ENCODE peak calls at places on chromosomes 5 and 9, in ten cellular contexts. C is upper lobe of right lung, Q is brain microvascular endothelial cell, R is cardiac fibroblast, O is right atrium auricular region, L is lower leg skin, T is spleen, S is bronchial epithelial cell, V is pancreas, N is heart left ventricle. B is an unnamed sample.

GRCh38 chr9:136527721-136528710 is 17.8 kb downstream of the NOTCH1 start:
- DNase-seq in C (no peak), Q (no peak), R (no peak), O (no peak), L (no peak), T (no peak), S (no peak), V (no peak), N (no peak), B (no peak)

GRCh38 chr5:10858307-10858706 is 97.3 kb upstream of the DAP start:
- DNase-seq in C (no peak), Q (no peak), R (no peak), O (no peak), L (no peak), T (no peak), S (no peak), V (no peak), N (no peak), B (no peak)

GRCh38 chr5:10355071-10355889 is 1.8 kb downstream of the MARCHF6 start:
- DNase-seq in C (no peak), Q (peak), R (no peak), O (no peak), L (no peak), T (no peak), S (peak), V (no peak), N (no peak), B (no peak)

GRCh38 chr5:2634399-2635176 is 116.9 kb downstream of the IRX2 start:
- DNase-seq in C (no peak), Q (no peak), R (no peak), O (no peak), L (no peak), T (no peak), S (no peak), V (no peak), N (no peak), B (no peak)

GRCh38 chr9:81389569-81389993 is 299.8 kb downstream of the TLE1 start:
- DNase-seq in C (no peak), Q (peak), R (peak), O (peak), L (peak), T (no peak), S (peak), V (no peak), N (no peak), B (peak)

GRCh38 chr9:135995816-135996215 is 34.6 kb upstream of the UBAC1 start:
- DNase-seq in C (no peak), Q (no peak), R (no peak), O (no peak), L (no peak), T (no peak), S (no peak), V (no peak), N (no peak), B (no peak)

GRCh38 chr9:38235244-38235643 is 157.3 kb upstream of the ALDH1B1 start:
- DNase-seq in C (no peak), Q (no peak), R (no peak), O (no peak), L (no peak), T (no peak), S (no peak), V (no peak), N (no peak), B (no peak)

GRCh38 chr9:74951107-74951720 is 1.5 kb downstream of the C9orf40 start:
- DNase-seq in C (no peak), Q (no peak), R (no peak), O (no peak), L (no peak), T (no peak), S (no peak), V (no peak), N (no peak), B (no peak)

GRCh38 chr5:149126898-149127297 is 14.4 kb upstream of the ABLIM3 start:
- DNase-seq in C (no peak), Q (no peak), R (peak), O (no peak), L (no peak), T (no peak), S (no peak), V (no peak), N (no peak), B (no peak)

GRCh38 chr9:31140316-31140715 is 1244.1 kb upstream of the ACO1 start:
- DNase-seq in C (no peak), Q (no peak), R (peak), O (no peak), L (no peak), T (no peak), S (peak), V (no peak), N (no peak), B (no peak)

DNA sequence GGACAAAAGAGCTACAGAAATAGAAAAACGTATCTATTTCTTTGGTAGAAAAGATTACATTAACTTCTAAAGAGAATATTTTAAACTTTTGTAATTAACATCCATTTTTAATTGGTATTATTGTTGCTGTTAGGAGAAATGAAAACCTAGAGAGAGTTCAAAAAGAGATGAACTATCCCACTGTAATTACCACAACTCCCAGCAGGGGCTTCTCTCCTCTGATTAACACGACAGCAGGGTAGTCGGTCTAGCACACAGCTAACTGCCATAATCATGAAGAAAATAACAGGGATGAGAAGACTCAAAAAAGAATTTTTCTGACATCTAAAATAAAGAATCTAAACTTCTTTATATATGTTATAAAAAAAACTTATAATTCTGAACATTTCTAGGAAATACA is 86.2 kb upstream of the CDH9 start:
- DNase-seq in C (no peak), Q (peak), R (peak), O (no peak), L (no peak), T (no peak), S (peak), V (no peak), N (no peak), B (no peak)
- TF ChIP-seq CTCF in C (peak), Q (peak), R (peak), O (no peak), L (no peak), T (no peak), S (peak), V (no peak), N (peak), B (peak)

DNA sequence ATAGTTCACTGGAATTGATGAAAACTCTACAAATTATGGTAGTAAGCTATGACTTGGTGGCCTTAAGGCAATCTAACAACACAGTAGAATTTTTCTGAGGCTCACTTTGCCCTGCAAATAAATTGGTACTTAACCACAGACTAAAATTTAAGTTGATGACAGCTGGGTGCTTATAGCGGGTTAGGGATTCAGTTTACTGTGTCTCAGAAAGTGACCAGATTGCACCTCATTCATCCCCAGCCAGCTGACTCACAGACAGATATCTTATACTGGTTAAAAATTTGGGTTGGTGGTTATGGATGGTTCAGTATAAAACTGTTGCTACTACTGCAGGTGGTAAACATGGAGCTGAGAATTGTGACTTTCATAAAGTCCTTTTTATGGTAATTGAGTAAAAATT is 2.8 kb downstream of the CKS2 start:
- DNase-seq in C (no peak), Q (no peak), R (peak), O (no peak), L (no peak), T (no peak), S (peak), V (no peak), N (no peak), B (no peak)
- H3K4me3 ChIP-seq in C (no peak), Q (peak), R (peak), O (no peak), L (no peak), T (no peak), S (no peak), V (no peak), N (no peak), B (peak)

GRCh38 chr5:59021286-59021673 is 438.4 kb downstream of the RAB3C start:
- DNase-seq in C (no peak), Q (no peak), R (no peak), O (no peak), L (no peak), T (no peak), S (no peak), V (no peak), N (no peak), B (no peak)

GRCh38 chr5:59027145-59027907 is 444.5 kb downstream of the RAB3C start:
- DNase-seq in C (no peak), Q (no peak), R (no peak), O (no peak), L (no peak), T (no peak), S (no peak), V (no peak), N (no peak), B (no peak)

GRCh38 chr5:59021837-59022514 is 439.1 kb downstream of the RAB3C start:
- DNase-seq in C (peak), Q (no peak), R (no peak), O (no peak), L (no peak), T (no peak), S (peak), V (no peak), N (peak), B (no peak)

GRCh38 chr5:59020611-59021285 is 437.9 kb downstream of the RAB3C start:
- DNase-seq in C (no peak), Q (no peak), R (no peak), O (no peak), L (no peak), T (no peak), S (peak), V (no peak), N (no peak), B (no peak)

GRCh38 chr5:59025734-59026133 is 442.9 kb downstream of the RAB3C start:
- DNase-seq in C (no peak), Q (no peak), R (no peak), O (no peak), L (no peak), T (no peak), S (no peak), V (no peak), N (no peak), B (no peak)
- TF ChIP-seq CTCF in C (no peak), Q (no peak), R (no peak), O (no peak), L (no peak), T (no peak), S (no peak), V (no peak), N (no peak), B (no peak)

GRCh38 chr5:35129276-35129675 is 81.5 kb upstream of the AGXT2 start:
- DNase-seq in C (no peak), Q (peak), R (peak), O (no peak), L (no peak), T (no peak), S (peak), V (no peak), N (no peak), B (peak)

GRCh38 chr5:35133186-35133585 is 85.4 kb upstream of the AGXT2 start:
- DNase-seq in C (no peak), Q (no peak), R (no peak), O (no peak), L (no peak), T (no peak), S (no peak), V (no peak), N (no peak), B (no peak)

GRCh38 chr5:35134278-35135030 is 86.7 kb upstream of the AGXT2 start:
- DNase-seq in C (no peak), Q (no peak), R (no peak), O (no peak), L (no peak), T (no peak), S (no peak), V (no peak), N (no peak), B (no peak)

GRCh38 chr5:35129921-35130485 is 82.3 kb upstream of the AGXT2 start:
- DNase-seq in C (no peak), Q (no peak), R (no peak), O (no peak), L (peak), T (no peak), S (peak), V (peak), N (no peak), B (no peak)

GRCh38 chr5:35131723-35132122 is 84.0 kb upstream of the AGXT2 start:
- DNase-seq in C (no peak), Q (no peak), R (no peak), O (no peak), L (no peak), T (no peak), S (no peak), V (no peak), N (no peak), B (no peak)
- H3K4me3 ChIP-seq in C (no peak), Q (no peak), R (no peak), O (no peak), L (no peak), T (no peak), S (no peak), V (no peak), N (no peak), B (no peak)

DNA sequence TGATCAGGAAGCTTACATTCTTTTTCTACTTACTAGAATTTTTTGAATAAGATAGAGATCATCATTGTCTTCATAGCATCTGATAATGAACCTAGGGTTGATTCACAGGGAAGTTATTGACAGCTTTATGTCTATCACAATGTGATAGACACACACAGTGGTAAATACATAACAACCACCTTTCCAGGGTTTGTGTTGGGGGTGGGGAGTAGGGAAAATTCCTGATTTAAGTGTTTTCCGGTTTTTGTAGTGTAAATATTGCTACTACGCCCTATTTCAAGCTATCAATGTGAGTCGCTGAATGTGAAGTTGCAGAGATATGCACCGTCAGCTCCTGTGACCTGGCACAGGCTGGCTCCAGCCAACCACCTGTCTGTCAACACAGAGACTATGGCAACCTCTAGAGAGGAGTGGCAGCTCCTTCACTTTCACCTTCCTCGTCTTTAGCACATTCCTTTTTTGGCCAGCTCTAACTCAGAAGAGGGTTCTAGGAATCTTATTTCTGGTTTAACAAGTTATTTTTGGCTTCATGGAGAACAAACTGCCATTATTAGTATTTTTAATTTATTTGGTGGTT is 224.9 kb downstream of the MAT2B start:
- DNase-seq in C (peak), Q (no peak), R (no peak), O (no peak), L (no peak), T (no peak), S (no peak), V (no peak), N (no peak), B (no peak)
- TF ChIP-seq CTCF in C (no peak), Q (no peak), R (no peak), O (no peak), L (no peak), T (no peak), S (no peak), V (no peak), N (no peak), B (no peak)

GRCh38 chr9:123929870-123930831 is at the start of gene DENND1A:
- DNase-seq in C (peak), Q (peak), R (peak), O (peak), L (peak), T (peak), S (peak), V (peak), N (peak), B (no peak)
- H3K4me3 ChIP-seq in C (peak), Q (peak), R (peak), O (peak), L (peak), T (peak), S (peak), V (peak), N (peak), B (peak)

B was measured in retinal pigment epithelial cell.